ENCODE peak calls at places on chromosomes 3 and 15, in five cellular contexts. I is activated B cell treated with CpG ODN at 0.5 μM for 24 hours, H is HCT116, O is transverse colon, M is foreskin fibroblast. K is an unnamed sample.

GRCh38 chr15:78321041-78321570 is 19.0 kb upstream of the CRABP1 start:
- DNase-seq in I (no peak), H (no peak), O (no peak), M (no peak), K (no peak)

GRCh38 chr3:129045675-129046036 is 14.9 kb upstream of the GP9 start:
- DNase-seq in I (no peak), H (no peak), O (no peak), M (no peak), K (no peak)

GRCh38 chr3:45026957-45027356 is 854 bp downstream of the CLEC3B start:
- DNase-seq in I (no peak), H (no peak), O (peak; percentile 32), M (peak; percentile 56), K (no peak)

GRCh38 chr3:197496746-197497125 is 59.0 kb downstream of the BDH1 start:
- DNase-seq in I (no peak), H (no peak), O (no peak), M (no peak), K (no peak)

GRCh38 chr3:129621626-129622417 is 15.3 kb upstream of the PLXND1 start:
- DNase-seq in I (no peak), H (no peak), O (no peak), M (no peak), K (no peak)

GRCh38 chr3:52299815-52300611 is 12.4 kb downstream of the GLYCTK start:
- DNase-seq in I (no peak), H (no peak), O (no peak), M (no peak), K (no peak)

GRCh38 chr15:90300541-90300940 is 35.1 kb downstream of the NGRN start:
- DNase-seq in I (no peak), H (no peak), O (no peak), M (no peak), K (no peak)

GRCh38 chr3:58628823-58629562 is 37.6 kb downstream of the FAM3D start:
- DNase-seq in I (no peak), H (no peak), O (peak; percentile 52), M (peak; percentile 96), K (no peak)

GRCh38 chr15:74816624-74817369 is 4.2 kb downstream of the LMAN1L start:
- DNase-seq in I (no peak), H (no peak), O (peak; percentile 54), M (no peak), K (no peak)

GRCh38 chr3:196976891-196977420 is 8.3 kb upstream of the PIGZ start:
- DNase-seq in I (no peak), H (no peak), O (no peak), M (no peak), K (no peak)

GRCh38 chr3:177764377-177764912 is 567.2 kb upstream of the TBL1XR1 start:
- DNase-seq in I (no peak), H (no peak), O (no peak), M (no peak), K (no peak)

GRCh38 chr15:82530606-82531379 is 9.5 kb downstream of the RPS17 start:
- DNase-seq in I (peak; percentile 65), H (peak; percentile 73), O (peak; percentile 84), M (no peak), K (peak; percentile 87)

GRCh38 chr3:52446631-52447511 is 2.0 kb upstream of the SEMA3G start:
- DNase-seq in I (peak; percentile 60), H (peak; percentile 67), O (peak; percentile 72), M (peak; percentile 43), K (peak; percentile 80)

GRCh38 chr15:74614744-74615312 is 808 bp upstream of the CLK3 start:
- DNase-seq in I (peak; percentile 97), H (no peak), O (peak; percentile 90), M (peak; percentile 85), K (peak; percentile 85)

GRCh38 chr3:172092658-172093057 is 53.3 kb downstream of the FNDC3B start:
- DNase-seq in I (no peak), H (no peak), O (no peak), M (no peak), K (no peak)

GRCh38 chr15:68479406-68479805 is 47.4 kb upstream of the ITGA11 start:
- DNase-seq in I (no peak), H (no peak), O (peak; percentile 24), M (no peak), K (no peak)

GRCh38 chr15:78452485-78452884 is 14.5 kb downstream of the IREB2 start:
- DNase-seq in I (no peak), H (no peak), O (no peak), M (no peak), K (no peak)

GRCh38 chr3:16466822-16467221 is 46.7 kb downstream of the RFTN1 start:
- DNase-seq in I (no peak), H (no peak), O (no peak), M (no peak), K (no peak)

GRCh38 chr15:51576451-51576850 is 46.1 kb downstream of the DMXL2 start:
- DNase-seq in I (no peak), H (no peak), O (no peak), M (no peak), K (no peak)

GRCh38 chr15:58182460-58183163 is 44.4 kb downstream of the AQP9 start:
- DNase-seq in I (no peak), H (peak; percentile 48), O (peak; percentile 14), M (peak; percentile 44), K (peak; percentile 71)

GRCh38 chr3:13301295-13301987 is 118.7 kb downstream of the NUP210 start:
- DNase-seq in I (no peak), H (peak; percentile 12), O (no peak), M (peak; percentile 29), K (no peak)

GRCh38 chr3:169945313-169945712 is 21.3 kb upstream of the SEC62 start:
- DNase-seq in I (peak; percentile 54), H (no peak), O (peak; percentile 44), M (no peak), K (no peak)

GRCh38 chr3:126433496-126434263 is 39.0 kb downstream of the CFAP100 start:
- DNase-seq in I (no peak), H (no peak), O (no peak), M (no peak), K (no peak)

GRCh38 chr3:179560791-179561190 is 1.9 kb upstream of the ACTL6A start:
- DNase-seq in I (no peak), H (no peak), O (no peak), M (no peak), K (no peak)

GRCh38 chr3:193605876-193606275 is 12.9 kb downstream of the OPA1 start:
- DNase-seq in I (no peak), H (peak; percentile 56), O (peak; percentile 55), M (peak; percentile 33), K (peak; percentile 84)

GRCh38 chr3:2477635-2478034 is 379.0 kb downstream of the CNTN4 start:
- DNase-seq in I (no peak), H (no peak), O (no peak), M (no peak), K (no peak)

DNA sequence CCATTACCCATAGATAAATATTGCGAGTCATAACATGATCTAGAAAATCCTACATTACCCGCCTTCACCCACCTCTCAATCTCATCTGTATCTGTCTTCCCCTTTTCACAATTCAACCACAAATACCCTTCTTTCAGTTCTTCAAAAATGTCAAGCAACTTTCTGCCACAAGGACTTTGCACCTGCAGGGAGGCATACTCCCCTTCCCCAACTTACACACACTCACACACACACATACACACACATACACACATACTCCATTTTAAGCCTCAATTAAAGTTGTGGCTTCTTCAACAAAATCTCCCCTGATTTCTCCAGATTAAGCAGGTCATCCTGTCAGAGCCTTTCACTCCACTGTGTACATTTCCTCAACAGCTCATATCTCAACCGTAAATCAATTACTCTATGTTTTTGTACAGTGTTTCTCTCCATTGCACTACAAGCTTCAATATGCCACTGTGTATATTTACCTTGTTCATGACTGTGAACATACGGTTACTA is 33.1 kb upstream of the CCDC50 start:
- DNase-seq in I (no peak), H (no peak), O (peak; percentile 17), M (no peak), K (no peak)
- TF ChIP-seq CTCF in I (no peak), H (no peak), O (no peak), M (no peak), K (no peak)

GRCh38 chr3:195112361-195112791 is 158.6 kb downstream of the XXYLT1 start:
- DNase-seq in I (no peak), H (no peak), O (no peak), M (no peak), K (no peak)
- TF ChIP-seq CTCF in I (no peak), H (no peak), O (no peak), M (no peak), K (no peak)

GRCh38 chr3:61877359-61877770 is 316.0 kb downstream of the PTPRG start:
- DNase-seq in I (no peak), H (peak; percentile 23), O (no peak), M (no peak), K (peak; percentile 1)
- TF ChIP-seq CTCF in I (no peak), H (peak; percentile 49), O (no peak), M (no peak), K (no peak)

GRCh38 chr3:66464512-66464894 is 36.3 kb downstream of the LRIG1 start:
- DNase-seq in I (no peak), H (no peak), O (no peak), M (peak; percentile 51), K (no peak)

GRCh38 chr3:66463734-66464511 is 36.9 kb downstream of the LRIG1 start:
- DNase-seq in I (no peak), H (no peak), O (no peak), M (no peak), K (no peak)

GRCh38 chr3:66466606-66467270 is 34.1 kb downstream of the LRIG1 start:
- DNase-seq in I (no peak), H (no peak), O (no peak), M (no peak), K (no peak)

GRCh38 chr3:66465034-66465433 is 35.8 kb downstream of the LRIG1 start:
- DNase-seq in I (no peak), H (no peak), O (no peak), M (no peak), K (no peak)

GRCh38 chr3:66465587-66465986 is 35.2 kb downstream of the LRIG1 start:
- DNase-seq in I (no peak), H (no peak), O (no peak), M (no peak), K (no peak)
- TF ChIP-seq CTCF in I (no peak), H (no peak), O (no peak), M (no peak), K (no peak)

GRCh38 chr3:56801597-56802410 is at the start of gene ARHGEF3:
- DNase-seq in I (peak; percentile 84), H (peak; percentile 72), O (peak; percentile 88), M (peak; percentile 58), K (peak; percentile 80)
- TF ChIP-seq CTCF in I (peak; percentile 32), H (peak; percentile 64), O (peak; percentile 28), M (peak; percentile 44), K (no peak)

GRCh38 chr15:50151468-50151867 is 30.5 kb upstream of the SLC27A2 start:
- DNase-seq in I (no peak), H (no peak), O (no peak), M (no peak), K (no peak)
- TF ChIP-seq CTCF in I (no peak), H (no peak), O (no peak), M (no peak), K (no peak)